ENCODE peak calls at places on chromosomes 3 and 15, in eight cellular contexts. I is mesenchymal stem cell; L is A549; N is PC-3; R is body of pancreas; T is sigmoid colon; E is CD8-positive, alpha-beta memory T cell; G is uterus. J is an unnamed sample.

GRCh38 chr3:24683511-24684384 is 189.1 kb upstream of the THRB start:
- DNase-seq in I (peak; percentile 83), L (peak; percentile 35), N (peak; percentile 88), R (peak; percentile 21), T (no peak), E (no peak), G (peak; percentile 40), J (peak; percentile 61)

GRCh38 chr3:120284702-120285507 is at the start of gene GPR156:
- DNase-seq in I (peak; percentile 8), L (peak; percentile 44), N (peak; percentile 54), R (no peak), T (no peak), E (no peak), G (no peak), J (no peak)

GRCh38 chr3:27723803-27724458 is 1.8 kb upstream of the EOMES start:
- DNase-seq in I (no peak), L (no peak), N (no peak), R (no peak), T (no peak), E (peak; percentile 25), G (no peak), J (no peak)

GRCh38 chr3:138862531-138862923 is 27.8 kb upstream of the PIK3CB start:
- DNase-seq in I (no peak), L (no peak), N (no peak), R (peak; percentile 85), T (no peak), E (no peak), G (no peak), J (peak; percentile 11)

GRCh38 chr15:52178765-52179164 is 12.4 kb downstream of the GNB5 start:
- DNase-seq in I (no peak), L (no peak), N (no peak), R (peak; percentile 34), T (no peak), E (no peak), G (peak; percentile 49), J (no peak)

GRCh38 chr3:89049119-89049518 is 58.3 kb upstream of the EPHA3 start:
- DNase-seq in I (no peak), L (no peak), N (peak; percentile 44), R (no peak), T (no peak), E (no peak), G (no peak), J (no peak)

GRCh38 chr3:36969540-36970432 is 23.1 kb downstream of the EPM2AIP1 start:
- DNase-seq in I (peak; percentile 82), L (no peak), N (peak; percentile 55), R (no peak), T (no peak), E (peak; percentile 33), G (no peak), J (peak; percentile 90)

GRCh38 chr15:74275957-74276356 is 39.8 kb downstream of the CCDC33 start:
- DNase-seq in I (no peak), L (no peak), N (no peak), R (no peak), T (no peak), E (no peak), G (no peak), J (no peak)

GRCh38 chr15:75042730-75043508 is 19.5 kb downstream of the PPCDC start:
- DNase-seq in I (peak; percentile 85), L (peak; percentile 57), N (peak; percentile 59), R (peak; percentile 90), T (peak; percentile 84), E (peak; percentile 60), G (peak; percentile 61), J (peak; percentile 22)

GRCh38 chr3:37254316-37254715 is 79.9 kb upstream of the LRRFIP2 start:
- DNase-seq in I (no peak), L (no peak), N (no peak), R (no peak), T (no peak), E (no peak), G (no peak), J (no peak)

GRCh38 chr3:49357466-49358216 is 512 bp downstream of the GPX1 start:
- DNase-seq in I (peak; percentile 98), L (peak; percentile 31), N (peak; percentile 77), R (peak; percentile 40), T (peak; percentile 80), E (peak; percentile 36), G (peak; percentile 51), J (peak; percentile 88)
- H3K27ac ChIP-seq in I (peak overlapping the region; percentile 76), L (peak overlapping the region; percentile 99), N (peak overlapping the region; percentile 90), R (peak overlapping the region; percentile 91), T (peak overlapping the region; percentile 89), E (peak overlapping the region; percentile 59), G (peak overlapping the region; percentile 81), J (peak overlapping the region; percentile 88)

GRCh38 chr15:98422086-98422478 is 226.3 kb upstream of the IGF1R start:
- DNase-seq in I (no peak), L (no peak), N (no peak), R (no peak), T (no peak), E (no peak), G (no peak), J (no peak)
- H3K4me3 ChIP-seq in I (no peak overlapping the region), L (peak overlapping the region; percentile 34), N (peak overlapping the region; percentile 31), R (no peak overlapping the region), T (peak overlapping the region; percentile 20), E (no peak overlapping the region), G (no peak overlapping the region), J (no peak overlapping the region)

GRCh38 chr3:46934067-46934466 is 42.5 kb downstream of the CCDC12 start:
- DNase-seq in I (no peak), L (no peak), N (no peak), R (peak; percentile 57), T (peak; percentile 66), E (no peak), G (no peak), J (no peak)
- H3K27ac ChIP-seq in I (no peak overlapping the region), L (peak overlapping the region; percentile 88), N (peak overlapping the region; percentile 96), R (peak overlapping the region; percentile 93), T (peak overlapping the region; percentile 83), E (no peak overlapping the region), G (peak overlapping the region; percentile 93), J (no peak overlapping the region)

GRCh38 chr3:66803706-66804496 is 194.2 kb upstream of the KBTBD8 start:
- DNase-seq in I (no peak), L (no peak), N (no peak), R (no peak), T (no peak), E (no peak), G (no peak), J (no peak)

GRCh38 chr3:66797916-66798560 is 200.1 kb upstream of the KBTBD8 start:
- DNase-seq in I (peak; percentile 49), L (no peak), N (no peak), R (peak; percentile 13), T (peak; percentile 82), E (no peak), G (no peak), J (peak; percentile 71)

GRCh38 chr3:66800941-66801545 is 197.1 kb upstream of the KBTBD8 start:
- DNase-seq in I (no peak), L (no peak), N (peak; percentile 55), R (no peak), T (no peak), E (no peak), G (no peak), J (peak; percentile 61)

GRCh38 chr3:66808891-66809578 is 189.1 kb upstream of the KBTBD8 start:
- DNase-seq in I (no peak), L (no peak), N (no peak), R (peak; percentile 58), T (no peak), E (no peak), G (no peak), J (no peak)

GRCh38 chr3:66803206-66803605 is 194.9 kb upstream of the KBTBD8 start:
- DNase-seq in I (no peak), L (no peak), N (no peak), R (no peak), T (no peak), E (no peak), G (no peak), J (no peak)
- H3K4me3 ChIP-seq in I (no peak overlapping the region), L (no peak overlapping the region), N (no peak overlapping the region), R (no peak overlapping the region), T (no peak overlapping the region), E (no peak overlapping the region), G (no peak overlapping the region), J (no peak overlapping the region)